ENCODE peak calls at places on chromosomes 1 and 21, in seven cellular contexts. One of them, this sample, is unnamed.

GRCh38 chr21:42002421-42002958 is 7.7 kb downstream of the ZBTB21 start:
- DNase-seq in HS-27A: no peak
- DNase-seq in AG09309: peak
- DNase-seq in stimulated activated CD4-positive, alpha-beta T cell treated with anti-CD3 and anti-CD28 coated beads, Interleukin-12 subunit alpha, Interleukin-12 subunit beta, amount 100 ng/mL, for 48 hours: peak
- DNase-seq in activated CD4-positive, alpha-beta T cell treated with anti-CD3 and anti-CD28 coated beads, Interleukin-2, amount 50 U/mL, for 48 hours: peak
- DNase-seq in MV-4-11: no peak
- DNase-seq in GM04503: peak
- DNase-seq in this sample: no peak

GRCh38 chr1:94969137-94969536 is 42.2 kb upstream of the CNN3 start:
- DNase-seq in AG09309: no peak
- DNase-seq in MV-4-11: no peak
- DNase-seq in stimulated activated CD4-positive, alpha-beta T cell treated with anti-CD3 and anti-CD28 coated beads, Interleukin-12 subunit alpha, Interleukin-12 subunit beta, amount 100 ng/mL, for 48 hours: no peak
- DNase-seq in HS-27A: no peak
- DNase-seq in activated CD4-positive, alpha-beta T cell treated with anti-CD3 and anti-CD28 coated beads, Interleukin-2, amount 50 U/mL, for 48 hours: no peak
- DNase-seq in GM04503: no peak
- DNase-seq in this sample: no peak

GRCh38 chr1:168653567-168653966 is 75.4 kb downstream of the DPT start:
- DNase-seq in activated CD4-positive, alpha-beta T cell treated with anti-CD3 and anti-CD28 coated beads, Interleukin-2, amount 50 U/mL, for 48 hours: no peak
- DNase-seq in GM04503: no peak
- DNase-seq in HS-27A: no peak
- DNase-seq in stimulated activated CD4-positive, alpha-beta T cell treated with anti-CD3 and anti-CD28 coated beads, Interleukin-12 subunit alpha, Interleukin-12 subunit beta, amount 100 ng/mL, for 48 hours: no peak
- DNase-seq in MV-4-11: no peak
- DNase-seq in AG09309: no peak
- DNase-seq in this sample: no peak

GRCh38 chr1:7290971-7291970 is 479.8 kb upstream of the VAMP3 start:
- DNase-seq in AG09309: no peak
- DNase-seq in HS-27A: no peak
- DNase-seq in stimulated activated CD4-positive, alpha-beta T cell treated with anti-CD3 and anti-CD28 coated beads, Interleukin-12 subunit alpha, Interleukin-12 subunit beta, amount 100 ng/mL, for 48 hours: no peak
- DNase-seq in GM04503: no peak
- DNase-seq in activated CD4-positive, alpha-beta T cell treated with anti-CD3 and anti-CD28 coated beads, Interleukin-2, amount 50 U/mL, for 48 hours: no peak
- DNase-seq in MV-4-11: peak
- DNase-seq in this sample: peak

GRCh38 chr1:60622486-60622885 is 459.9 kb upstream of the NFIA start:
- DNase-seq in GM04503: no peak
- DNase-seq in HS-27A: no peak
- DNase-seq in activated CD4-positive, alpha-beta T cell treated with anti-CD3 and anti-CD28 coated beads, Interleukin-2, amount 50 U/mL, for 48 hours: no peak
- DNase-seq in stimulated activated CD4-positive, alpha-beta T cell treated with anti-CD3 and anti-CD28 coated beads, Interleukin-12 subunit alpha, Interleukin-12 subunit beta, amount 100 ng/mL, for 48 hours: no peak
- DNase-seq in MV-4-11: no peak
- DNase-seq in AG09309: no peak
- DNase-seq in this sample: no peak

GRCh38 chr1:27940297-27940696 is 5.5 kb downstream of the SMPDL3B start:
- DNase-seq in activated CD4-positive, alpha-beta T cell treated with anti-CD3 and anti-CD28 coated beads, Interleukin-2, amount 50 U/mL, for 48 hours: peak
- DNase-seq in GM04503: no peak
- DNase-seq in HS-27A: no peak
- DNase-seq in MV-4-11: peak
- DNase-seq in stimulated activated CD4-positive, alpha-beta T cell treated with anti-CD3 and anti-CD28 coated beads, Interleukin-12 subunit alpha, Interleukin-12 subunit beta, amount 100 ng/mL, for 48 hours: peak
- DNase-seq in AG09309: no peak
- DNase-seq in this sample: no peak

GRCh38 chr1:5279127-5279526 is 624.7 kb downstream of the AJAP1 start:
- DNase-seq in GM04503: no peak
- DNase-seq in MV-4-11: peak
- DNase-seq in AG09309: no peak
- DNase-seq in HS-27A: no peak
- DNase-seq in activated CD4-positive, alpha-beta T cell treated with anti-CD3 and anti-CD28 coated beads, Interleukin-2, amount 50 U/mL, for 48 hours: no peak
- DNase-seq in stimulated activated CD4-positive, alpha-beta T cell treated with anti-CD3 and anti-CD28 coated beads, Interleukin-12 subunit alpha, Interleukin-12 subunit beta, amount 100 ng/mL, for 48 hours: no peak
- DNase-seq in this sample: no peak

GRCh38 chr1:145874646-145875045 is 11.0 kb downstream of the ANKRD35 start:
- DNase-seq in activated CD4-positive, alpha-beta T cell treated with anti-CD3 and anti-CD28 coated beads, Interleukin-2, amount 50 U/mL, for 48 hours: no peak
- DNase-seq in MV-4-11: peak
- DNase-seq in HS-27A: no peak
- DNase-seq in GM04503: no peak
- DNase-seq in AG09309: no peak
- DNase-seq in stimulated activated CD4-positive, alpha-beta T cell treated with anti-CD3 and anti-CD28 coated beads, Interleukin-12 subunit alpha, Interleukin-12 subunit beta, amount 100 ng/mL, for 48 hours: no peak
- DNase-seq in this sample: no peak

GRCh38 chr1:111084999-111085398 is 54.9 kb downstream of the DRAM2 start:
- DNase-seq in HS-27A: no peak
- DNase-seq in MV-4-11: no peak
- DNase-seq in stimulated activated CD4-positive, alpha-beta T cell treated with anti-CD3 and anti-CD28 coated beads, Interleukin-12 subunit alpha, Interleukin-12 subunit beta, amount 100 ng/mL, for 48 hours: no peak
- DNase-seq in AG09309: no peak
- DNase-seq in activated CD4-positive, alpha-beta T cell treated with anti-CD3 and anti-CD28 coated beads, Interleukin-2, amount 50 U/mL, for 48 hours: no peak
- DNase-seq in GM04503: no peak
- DNase-seq in this sample: no peak

GRCh38 chr1:101239095-101240040 is 2.5 kb downstream of the S1PR1 start:
- DNase-seq in HS-27A: no peak
- DNase-seq in stimulated activated CD4-positive, alpha-beta T cell treated with anti-CD3 and anti-CD28 coated beads, Interleukin-12 subunit alpha, Interleukin-12 subunit beta, amount 100 ng/mL, for 48 hours: peak
- DNase-seq in AG09309: no peak
- DNase-seq in MV-4-11: no peak
- DNase-seq in GM04503: no peak
- DNase-seq in activated CD4-positive, alpha-beta T cell treated with anti-CD3 and anti-CD28 coated beads, Interleukin-2, amount 50 U/mL, for 48 hours: peak
- DNase-seq in this sample: peak

GRCh38 chr1:86169625-86170024 is 13.1 kb upstream of the COL24A1 start:
- DNase-seq in AG09309: no peak
- DNase-seq in activated CD4-positive, alpha-beta T cell treated with anti-CD3 and anti-CD28 coated beads, Interleukin-2, amount 50 U/mL, for 48 hours: no peak
- DNase-seq in MV-4-11: no peak
- DNase-seq in HS-27A: no peak
- DNase-seq in GM04503: no peak
- DNase-seq in stimulated activated CD4-positive, alpha-beta T cell treated with anti-CD3 and anti-CD28 coated beads, Interleukin-12 subunit alpha, Interleukin-12 subunit beta, amount 100 ng/mL, for 48 hours: no peak
- DNase-seq in this sample: no peak

GRCh38 chr1:169160845-169161511 is 54.5 kb downstream of the ATP1B1 start:
- DNase-seq in activated CD4-positive, alpha-beta T cell treated with anti-CD3 and anti-CD28 coated beads, Interleukin-2, amount 50 U/mL, for 48 hours: no peak
- DNase-seq in GM04503: no peak
- DNase-seq in AG09309: no peak
- DNase-seq in MV-4-11: no peak
- DNase-seq in stimulated activated CD4-positive, alpha-beta T cell treated with anti-CD3 and anti-CD28 coated beads, Interleukin-12 subunit alpha, Interleukin-12 subunit beta, amount 100 ng/mL, for 48 hours: no peak
- DNase-seq in HS-27A: no peak
- DNase-seq in this sample: no peak

GRCh38 chr21:20016431-20017005 is 981.7 kb upstream of the NCAM2 start:
- DNase-seq in activated CD4-positive, alpha-beta T cell treated with anti-CD3 and anti-CD28 coated beads, Interleukin-2, amount 50 U/mL, for 48 hours: no peak
- DNase-seq in GM04503: no peak
- DNase-seq in HS-27A: no peak
- DNase-seq in stimulated activated CD4-positive, alpha-beta T cell treated with anti-CD3 and anti-CD28 coated beads, Interleukin-12 subunit alpha, Interleukin-12 subunit beta, amount 100 ng/mL, for 48 hours: no peak
- DNase-seq in MV-4-11: no peak
- DNase-seq in AG09309: no peak
- DNase-seq in this sample: no peak

GRCh38 chr21:38956791-38957571 is 151.3 kb downstream of the ETS2 start:
- DNase-seq in MV-4-11: peak
- DNase-seq in AG09309: no peak
- DNase-seq in HS-27A: no peak
- DNase-seq in activated CD4-positive, alpha-beta T cell treated with anti-CD3 and anti-CD28 coated beads, Interleukin-2, amount 50 U/mL, for 48 hours: no peak
- DNase-seq in stimulated activated CD4-positive, alpha-beta T cell treated with anti-CD3 and anti-CD28 coated beads, Interleukin-12 subunit alpha, Interleukin-12 subunit beta, amount 100 ng/mL, for 48 hours: no peak
- DNase-seq in GM04503: no peak
- DNase-seq in this sample: peak

GRCh38 chr1:24551910-24552571 is 3.8 kb upstream of the NCMAP start:
- DNase-seq in GM04503: peak
- DNase-seq in activated CD4-positive, alpha-beta T cell treated with anti-CD3 and anti-CD28 coated beads, Interleukin-2, amount 50 U/mL, for 48 hours: no peak
- DNase-seq in MV-4-11: no peak
- DNase-seq in HS-27A: no peak
- DNase-seq in AG09309: no peak
- DNase-seq in stimulated activated CD4-positive, alpha-beta T cell treated with anti-CD3 and anti-CD28 coated beads, Interleukin-12 subunit alpha, Interleukin-12 subunit beta, amount 100 ng/mL, for 48 hours: no peak
- DNase-seq in this sample: no peak

GRCh38 chr1:2611621-2612437 is 21.0 kb downstream of the MMEL1 start:
- DNase-seq in stimulated activated CD4-positive, alpha-beta T cell treated with anti-CD3 and anti-CD28 coated beads, Interleukin-12 subunit alpha, Interleukin-12 subunit beta, amount 100 ng/mL, for 48 hours: no peak
- DNase-seq in activated CD4-positive, alpha-beta T cell treated with anti-CD3 and anti-CD28 coated beads, Interleukin-2, amount 50 U/mL, for 48 hours: no peak
- DNase-seq in AG09309: no peak
- DNase-seq in MV-4-11: no peak
- DNase-seq in HS-27A: no peak
- DNase-seq in GM04503: no peak
- DNase-seq in this sample: no peak

GRCh38 chr1:153612755-153613331 is at the start of gene S100A16:
- DNase-seq in MV-4-11: no peak
- DNase-seq in AG09309: no peak
- DNase-seq in activated CD4-positive, alpha-beta T cell treated with anti-CD3 and anti-CD28 coated beads, Interleukin-2, amount 50 U/mL, for 48 hours: no peak
- DNase-seq in GM04503: peak
- DNase-seq in HS-27A: no peak
- DNase-seq in stimulated activated CD4-positive, alpha-beta T cell treated with anti-CD3 and anti-CD28 coated beads, Interleukin-12 subunit alpha, Interleukin-12 subunit beta, amount 100 ng/mL, for 48 hours: no peak
- DNase-seq in this sample: peak

GRCh38 chr1:4975856-4976255 is 321.4 kb downstream of the AJAP1 start:
- DNase-seq in activated CD4-positive, alpha-beta T cell treated with anti-CD3 and anti-CD28 coated beads, Interleukin-2, amount 50 U/mL, for 48 hours: no peak
- DNase-seq in stimulated activated CD4-positive, alpha-beta T cell treated with anti-CD3 and anti-CD28 coated beads, Interleukin-12 subunit alpha, Interleukin-12 subunit beta, amount 100 ng/mL, for 48 hours: no peak
- DNase-seq in MV-4-11: no peak
- DNase-seq in AG09309: no peak
- DNase-seq in HS-27A: no peak
- DNase-seq in GM04503: no peak
- DNase-seq in this sample: no peak

GRCh38 chr1:181089777-181090505 is 1.4 kb downstream of the IER5 start:
- DNase-seq in MV-4-11: peak
- DNase-seq in stimulated activated CD4-positive, alpha-beta T cell treated with anti-CD3 and anti-CD28 coated beads, Interleukin-12 subunit alpha, Interleukin-12 subunit beta, amount 100 ng/mL, for 48 hours: peak
- DNase-seq in activated CD4-positive, alpha-beta T cell treated with anti-CD3 and anti-CD28 coated beads, Interleukin-2, amount 50 U/mL, for 48 hours: peak
- DNase-seq in AG09309: no peak
- DNase-seq in HS-27A: no peak
- DNase-seq in GM04503: no peak
- DNase-seq in this sample: peak

GRCh38 chr1:172308577-172308976 is 111.9 kb upstream of the C1orf105 start:
- DNase-seq in HS-27A: no peak
- DNase-seq in MV-4-11: no peak
- DNase-seq in AG09309: no peak
- DNase-seq in GM04503: no peak
- DNase-seq in stimulated activated CD4-positive, alpha-beta T cell treated with anti-CD3 and anti-CD28 coated beads, Interleukin-12 subunit alpha, Interleukin-12 subunit beta, amount 100 ng/mL, for 48 hours: no peak
- DNase-seq in activated CD4-positive, alpha-beta T cell treated with anti-CD3 and anti-CD28 coated beads, Interleukin-2, amount 50 U/mL, for 48 hours: no peak
- DNase-seq in this sample: no peak

GRCh38 chr1:1084028-1084371 is 9.9 kb upstream of the RNF223 start:
- DNase-seq in activated CD4-positive, alpha-beta T cell treated with anti-CD3 and anti-CD28 coated beads, Interleukin-2, amount 50 U/mL, for 48 hours: no peak
- DNase-seq in GM04503: no peak
- DNase-seq in AG09309: no peak
- DNase-seq in HS-27A: no peak
- DNase-seq in stimulated activated CD4-positive, alpha-beta T cell treated with anti-CD3 and anti-CD28 coated beads, Interleukin-12 subunit alpha, Interleukin-12 subunit beta, amount 100 ng/mL, for 48 hours: no peak
- DNase-seq in MV-4-11: no peak
- DNase-seq in this sample: no peak

GRCh38 chr1:182340233-182341058 is 51.1 kb downstream of the GLUL start:
- DNase-seq in AG09309: peak
- DNase-seq in stimulated activated CD4-positive, alpha-beta T cell treated with anti-CD3 and anti-CD28 coated beads, Interleukin-12 subunit alpha, Interleukin-12 subunit beta, amount 100 ng/mL, for 48 hours: no peak
- DNase-seq in HS-27A: no peak
- DNase-seq in MV-4-11: no peak
- DNase-seq in GM04503: peak
- DNase-seq in activated CD4-positive, alpha-beta T cell treated with anti-CD3 and anti-CD28 coated beads, Interleukin-2, amount 50 U/mL, for 48 hours: no peak
- DNase-seq in this sample: peak

GRCh38 chr21:33817663-33818433 is 97.8 kb downstream of the ATP5PO start:
- DNase-seq in activated CD4-positive, alpha-beta T cell treated with anti-CD3 and anti-CD28 coated beads, Interleukin-2, amount 50 U/mL, for 48 hours: no peak
- DNase-seq in stimulated activated CD4-positive, alpha-beta T cell treated with anti-CD3 and anti-CD28 coated beads, Interleukin-12 subunit alpha, Interleukin-12 subunit beta, amount 100 ng/mL, for 48 hours: no peak
- DNase-seq in AG09309: no peak
- DNase-seq in HS-27A: no peak
- DNase-seq in GM04503: no peak
- DNase-seq in MV-4-11: peak
- DNase-seq in this sample: no peak

GRCh38 chr1:41795205-41795762 is 123.4 kb downstream of the HIVEP3 start:
- DNase-seq in AG09309: no peak
- DNase-seq in GM04503: no peak
- DNase-seq in stimulated activated CD4-positive, alpha-beta T cell treated with anti-CD3 and anti-CD28 coated beads, Interleukin-12 subunit alpha, Interleukin-12 subunit beta, amount 100 ng/mL, for 48 hours: no peak
- DNase-seq in MV-4-11: peak
- DNase-seq in HS-27A: no peak
- DNase-seq in activated CD4-positive, alpha-beta T cell treated with anti-CD3 and anti-CD28 coated beads, Interleukin-2, amount 50 U/mL, for 48 hours: no peak
- DNase-seq in this sample: no peak

GRCh38 chr1:22636369-22636768 is at the start of gene C1QA:
- DNase-seq in stimulated activated CD4-positive, alpha-beta T cell treated with anti-CD3 and anti-CD28 coated beads, Interleukin-12 subunit alpha, Interleukin-12 subunit beta, amount 100 ng/mL, for 48 hours: no peak
- DNase-seq in activated CD4-positive, alpha-beta T cell treated with anti-CD3 and anti-CD28 coated beads, Interleukin-2, amount 50 U/mL, for 48 hours: no peak
- DNase-seq in AG09309: no peak
- DNase-seq in HS-27A: no peak
- DNase-seq in GM04503: no peak
- DNase-seq in MV-4-11: peak
- DNase-seq in this sample: peak

GRCh38 chr1:212958175-212958574 is 7.8 kb downstream of the VASH2 start:
- DNase-seq in GM04503: no peak
- DNase-seq in HS-27A: no peak
- DNase-seq in activated CD4-positive, alpha-beta T cell treated with anti-CD3 and anti-CD28 coated beads, Interleukin-2, amount 50 U/mL, for 48 hours: no peak
- DNase-seq in AG09309: no peak
- DNase-seq in stimulated activated CD4-positive, alpha-beta T cell treated with anti-CD3 and anti-CD28 coated beads, Interleukin-12 subunit alpha, Interleukin-12 subunit beta, amount 100 ng/mL, for 48 hours: no peak
- DNase-seq in MV-4-11: peak
- DNase-seq in this sample: no peak

GRCh38 chr1:17539526-17540254 is at the start of gene ARHGEF10L:
- DNase-seq in GM04503: no peak
- DNase-seq in activated CD4-positive, alpha-beta T cell treated with anti-CD3 and anti-CD28 coated beads, Interleukin-2, amount 50 U/mL, for 48 hours: no peak
- DNase-seq in MV-4-11: no peak
- DNase-seq in AG09309: no peak
- DNase-seq in stimulated activated CD4-positive, alpha-beta T cell treated with anti-CD3 and anti-CD28 coated beads, Interleukin-12 subunit alpha, Interleukin-12 subunit beta, amount 100 ng/mL, for 48 hours: no peak
- DNase-seq in HS-27A: no peak
- DNase-seq in this sample: peak

GRCh38 chr1:30126839-30127238 is 596.5 kb downstream of the MATN1 start:
- DNase-seq in activated CD4-positive, alpha-beta T cell treated with anti-CD3 and anti-CD28 coated beads, Interleukin-2, amount 50 U/mL, for 48 hours: no peak
- DNase-seq in AG09309: no peak
- DNase-seq in stimulated activated CD4-positive, alpha-beta T cell treated with anti-CD3 and anti-CD28 coated beads, Interleukin-12 subunit alpha, Interleukin-12 subunit beta, amount 100 ng/mL, for 48 hours: no peak
- DNase-seq in MV-4-11: no peak
- DNase-seq in GM04503: no peak
- DNase-seq in HS-27A: no peak
- DNase-seq in this sample: no peak